ENCODE peak calls at places on chromosome 13, in eight cellular contexts. V is adipocyte, P is endodermal cell, M is mesendoderm, L is GM23248, C is colonic mucosa, O is kidney, N is neural progenitor cell. Z is an unnamed sample.

GRCh38 chr13:63481334-63481733 is 2065.7 kb upstream of the PCDH20 start:
- DNase-seq in O (no peak), C (no peak), L (no peak), N (no peak), V (peak), M (peak), P (no peak), Z (no peak)

GRCh38 chr13:26280295-26280694 is 26.4 kb downstream of the CDK8 start:
- DNase-seq in M (no peak), P (no peak), C (no peak), V (peak), L (peak), N (no peak), O (no peak), Z (peak)

GRCh38 chr13:50685491-50685890 is 158.0 kb downstream of the DLEU7 start:
- DNase-seq in M (peak), V (peak), L (peak), C (peak), P (no peak), N (peak), O (no peak), Z (no peak)

GRCh38 chr13:32427852-32428580 is at the start of gene N4BP2L1:
- DNase-seq in P (peak), L (peak), O (peak), M (peak), C (peak), V (peak), N (peak), Z (peak)

GRCh38 chr13:29594710-29595379 is 643 bp downstream of the SLC7A1 start:
- DNase-seq in V (peak), N (peak), L (peak), C (peak), M (peak), P (peak), O (peak), Z (peak)

GRCh38 chr13:77898097-77898496 is 20.5 kb downstream of the EDNRB start:
- DNase-seq in V (no peak), C (no peak), L (peak), P (no peak), O (no peak), N (no peak), M (no peak), Z (no peak)

GRCh38 chr13:35818577-35819165 is 312.5 kb downstream of the DCLK1 start:
- DNase-seq in C (no peak), V (peak), P (no peak), L (peak), N (peak), O (no peak), M (peak), Z (peak)

GRCh38 chr13:109968876-109969577 is 182.6 kb upstream of the IRS2 start:
- DNase-seq in O (no peak), C (no peak), N (no peak), M (no peak), P (peak), V (peak), L (peak), Z (no peak)

GRCh38 chr13:22740264-22740663 is 440.5 kb upstream of the SGCG start:
- DNase-seq in P (peak), O (no peak), C (no peak), V (no peak), N (peak), L (no peak), M (peak), Z (peak)

GRCh38 chr13:40664100-40665060 is 2.1 kb downstream of the FOXO1 start:
- DNase-seq in P (peak), M (peak), V (peak), O (peak), C (peak), N (peak), L (peak), Z (peak)

GRCh38 chr13:66837246-66837645 is 392.9 kb downstream of the PCDH9 start:
- DNase-seq in O (no peak), N (no peak), L (no peak), V (no peak), P (no peak), M (no peak), C (no peak), Z (no peak)

GRCh38 chr13:96011291-96011875 is 41.8 kb downstream of the UGGT2 start:
- DNase-seq in V (peak), L (peak), M (no peak), N (no peak), P (no peak), O (no peak), C (no peak), Z (no peak)

GRCh38 chr13:28492527-28493367 is 2.2 kb downstream of the FLT1 start:
- DNase-seq in N (peak), C (no peak), O (no peak), M (peak), L (no peak), P (no peak), V (peak), Z (no peak)

GRCh38 chr13:49340161-49340560 is 92.4 kb downstream of the CDADC1 start:
- DNase-seq in L (no peak), M (no peak), O (no peak), N (no peak), V (no peak), P (no peak), C (no peak), Z (no peak)

GRCh38 chr13:49341517-49341916 is 93.8 kb downstream of the CDADC1 start:
- DNase-seq in N (no peak), C (no peak), P (no peak), V (no peak), L (no peak), M (no peak), O (no peak), Z (no peak)

GRCh38 chr13:49343255-49343654 is 95.5 kb downstream of the CDADC1 start:
- DNase-seq in O (no peak), M (no peak), L (no peak), C (no peak), V (no peak), N (no peak), P (no peak), Z (no peak)

GRCh38 chr13:49342404-49342803 is 94.7 kb downstream of the CDADC1 start:
- DNase-seq in N (no peak), L (no peak), P (no peak), O (no peak), C (no peak), V (no peak), M (no peak), Z (no peak)

DNA sequence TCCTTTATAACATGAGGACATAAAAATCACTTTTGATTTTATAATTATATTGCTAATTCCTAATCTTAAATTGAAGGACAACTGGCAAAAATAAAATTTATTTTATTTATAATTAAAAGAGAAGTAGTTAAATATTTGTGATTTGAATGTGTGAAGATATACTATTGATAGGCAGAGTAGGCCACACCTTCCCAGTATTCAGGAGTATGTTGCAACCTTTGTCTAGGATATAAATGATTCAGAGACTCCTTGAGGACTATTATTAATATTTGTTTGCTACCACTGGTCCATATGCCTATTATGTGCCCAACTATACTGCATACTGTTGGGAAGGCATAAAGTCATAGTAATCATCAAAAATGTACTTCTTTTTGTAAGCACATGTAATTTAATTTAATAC is 94.2 kb downstream of the CDADC1 start:
- DNase-seq in P (no peak), L (peak), O (no peak), N (no peak), V (no peak), C (no peak), M (no peak), Z (no peak)
- H3K9ac ChIP-seq in P (no peak), L (no peak), O (no peak), N (no peak), V (no peak), C (no peak), M (no peak), Z (no peak)

DNA sequence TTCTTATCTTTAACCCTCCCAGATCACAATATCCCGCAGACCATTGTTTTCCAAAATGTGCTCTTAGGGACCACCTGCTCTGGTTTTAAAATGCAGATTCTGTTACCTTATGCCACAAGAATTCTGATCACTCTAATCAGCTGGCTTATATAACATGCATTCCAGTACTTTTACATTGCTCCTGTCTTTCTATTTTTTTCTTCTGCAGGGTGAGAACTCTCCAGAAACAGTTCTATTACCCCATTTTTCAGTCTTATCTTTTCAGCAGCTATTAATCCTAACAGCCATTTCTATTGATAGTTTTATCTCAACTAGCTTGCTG is 2.8 kb downstream of the ITM2B start:
- DNase-seq in M (no peak), V (no peak), P (no peak), N (no peak), L (peak), O (no peak), C (no peak), Z (no peak)
- H3K9ac ChIP-seq in M (no peak), V (peak), P (peak), N (no peak), L (peak), O (peak), C (peak), Z (no peak)

DNA sequence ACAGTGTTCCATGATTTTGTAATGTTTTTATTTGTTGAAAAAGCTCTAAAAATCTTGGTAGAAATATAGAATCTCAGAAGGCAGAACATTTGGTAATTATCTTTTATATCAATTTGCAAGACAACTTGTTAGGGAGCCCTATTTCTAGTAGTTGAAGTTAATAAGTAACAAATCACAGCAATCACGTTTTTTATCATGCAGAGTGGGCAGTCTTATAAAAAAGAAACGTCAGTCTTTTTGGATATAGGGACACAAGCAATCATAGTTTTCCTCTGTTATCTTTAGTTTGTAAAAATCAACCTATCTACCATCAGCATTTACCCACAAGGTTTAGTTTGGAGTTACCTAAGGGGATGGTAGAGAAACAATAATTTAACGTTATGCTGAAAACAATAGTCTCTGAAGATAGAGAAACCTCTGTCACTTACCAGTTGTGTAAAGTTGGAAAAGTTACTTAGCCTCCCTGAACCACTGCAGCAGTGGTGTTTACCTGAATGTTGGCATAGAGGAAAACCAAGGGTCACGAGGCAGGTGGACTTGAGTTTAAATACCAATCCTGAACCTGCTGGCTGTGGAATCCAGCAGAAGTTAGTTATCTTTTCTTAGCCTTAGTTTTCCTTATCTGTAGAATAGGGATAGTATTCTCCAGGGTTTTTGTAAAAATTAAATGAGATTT is 192.8 kb downstream of the GGACT start:
- DNase-seq in N (no peak), L (no peak), M (no peak), P (no peak), V (no peak), O (no peak), C (no peak), Z (no peak)
- H3K9ac ChIP-seq in N (no peak), L (no peak), M (no peak), P (no peak), V (no peak), O (no peak), C (no peak), Z (no peak)

GRCh38 chr13:106533101-106533939 is 2.1 kb downstream of the EFNB2 start:
- DNase-seq in L (peak), V (peak), N (peak), C (peak), M (peak), O (peak), P (peak), Z (no peak)
- H3K9ac ChIP-seq in L (no peak), V (peak), N (peak), C (peak), M (peak), O (peak), P (peak), Z (no peak)

GRCh38 chr13:74227476-74228158 is 93.4 kb upstream of the KLF12 start:
- DNase-seq in O (no peak), N (no peak), M (no peak), V (no peak), P (no peak), L (no peak), C (no peak), Z (no peak)
- H3K9ac ChIP-seq in O (no peak), N (no peak), M (no peak), V (no peak), P (no peak), L (no peak), C (no peak), Z (no peak)

DNA sequence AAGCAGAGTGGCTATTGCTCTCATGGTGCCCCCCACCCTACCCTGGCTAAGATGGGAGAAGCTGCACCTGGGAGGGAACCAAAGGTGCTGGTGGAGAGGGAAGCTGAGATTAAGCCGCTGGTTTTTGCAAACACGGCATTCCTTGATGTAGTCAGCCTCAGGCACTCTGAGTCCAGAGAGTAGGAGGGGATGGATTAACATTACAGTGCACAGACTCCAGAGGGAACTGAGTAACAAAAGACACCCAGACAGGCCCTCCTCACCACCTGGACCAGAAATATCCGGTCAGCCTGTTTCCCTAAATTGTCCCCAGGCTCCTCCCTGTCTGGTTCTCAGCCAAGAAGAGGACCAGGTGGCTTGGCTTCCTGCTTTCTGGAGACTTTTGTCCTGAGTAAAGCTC is 28.9 kb upstream of the PABPC3 start:
- DNase-seq in C (no peak), L (no peak), V (no peak), P (no peak), O (no peak), M (peak), N (peak), Z (no peak)
- H3K9ac ChIP-seq in C (no peak), L (no peak), V (no peak), P (no peak), O (no peak), M (no peak), N (no peak), Z (no peak)

Z was measured in Karpas-422.